ENCODE peak calls at places on chromosomes 16 and 17, in seven cellular contexts. W is Peyer's patch, T is skeletal muscle cell, A is upper lobe of right lung, Q is tibial nerve, M is AG04450, F is ovary. G is an unnamed sample.

GRCh38 chr16:29154676-29155121 is 169.8 kb downstream of the LAT start:
- DNase-seq in Q (no peak), A (no peak), W (no peak), F (no peak), T (no peak), M (peak; percentile 61), G (no peak)

GRCh38 chr16:8863594-8864424 is 5.0 kb downstream of the CARHSP1 start:
- DNase-seq in F (no peak), T (no peak), W (peak; percentile 85), A (no peak), M (no peak), Q (peak; percentile 51), G (no peak)

GRCh38 chr16:51900221-51900780 is 646.6 kb downstream of the TOX3 start:
- DNase-seq in T (no peak), A (no peak), W (no peak), M (no peak), Q (no peak), F (no peak), G (no peak)

GRCh38 chr17:42097691-42098661 is at the start of gene ZNF385C:
- DNase-seq in Q (no peak), F (peak; percentile 36), A (no peak), W (no peak), M (no peak), T (no peak), G (no peak)

GRCh38 chr16:22970191-22970845 is 156.4 kb downstream of the HS3ST2 start:
- DNase-seq in M (no peak), T (no peak), W (no peak), A (no peak), Q (no peak), F (no peak), G (no peak)

GRCh38 chr16:506246-506546 is 21.3 kb upstream of the CAPN15 start:
- DNase-seq in M (no peak), A (no peak), T (no peak), Q (no peak), F (no peak), W (no peak), G (no peak)

GRCh38 chr17:43582426-43582825 is 36.3 kb upstream of the ETV4 start:
- DNase-seq in T (no peak), W (no peak), A (no peak), M (no peak), Q (no peak), F (no peak), G (no peak)

GRCh38 chr16:85168732-85169256 is 56.5 kb upstream of the CIBAR2 start:
- DNase-seq in W (no peak), F (peak; percentile 83), A (no peak), M (no peak), T (no peak), Q (peak; percentile 60), G (no peak)

GRCh38 chr16:23728112-23728477 is 15.1 kb upstream of the ERN2 start:
- DNase-seq in T (no peak), Q (no peak), M (no peak), F (no peak), A (no peak), W (no peak), G (no peak)

GRCh38 chr16:58614860-58615259 is 14.8 kb downstream of the CNOT1 start:
- DNase-seq in T (no peak), F (no peak), M (no peak), A (no peak), Q (no peak), W (no peak), G (no peak)

GRCh38 chr17:63740464-63741181 is 976 bp downstream of the STRADA start:
- DNase-seq in M (no peak), W (no peak), Q (no peak), T (no peak), F (no peak), A (no peak), G (no peak)

GRCh38 chr17:65131946-65132345 is 5.2 kb upstream of the RGS9 start:
- DNase-seq in T (peak; percentile 96), F (no peak), M (peak; percentile 67), A (no peak), Q (no peak), W (no peak), G (no peak)

GRCh38 chr17:40686192-40686591 is 17.4 kb downstream of the KRT24 start:
- DNase-seq in F (no peak), A (no peak), T (no peak), W (no peak), Q (no peak), M (no peak), G (no peak)

GRCh38 chr17:50426814-50427787 is 1.1 kb downstream of the ACSF2 start:
- DNase-seq in W (peak; percentile 62), M (no peak), T (no peak), A (no peak), F (peak; percentile 18), Q (no peak), G (no peak)

GRCh38 chr17:10368561-10368960 is 4.2 kb downstream of the MYH13 start:
- DNase-seq in F (no peak), A (no peak), M (no peak), Q (no peak), W (no peak), T (no peak), G (no peak)

GRCh38 chr16:50747206-50747956 is 5.5 kb downstream of the CYLD start:
- DNase-seq in Q (no peak), F (no peak), M (no peak), A (no peak), T (no peak), W (no peak), G (no peak)

GRCh38 chr16:68309798-68310197 is 948 bp downstream of the SLC7A6OS start:
- DNase-seq in M (no peak), A (no peak), F (no peak), W (no peak), T (no peak), Q (no peak), G (no peak)

GRCh38 chr16:81646561-81646960 is 132.5 kb upstream of the PLCG2 start:
- DNase-seq in Q (no peak), M (peak; percentile 41), T (no peak), A (no peak), W (no peak), F (no peak), G (no peak)

GRCh38 chr16:64250866-64251265 is 871.0 kb downstream of the CDH11 start:
- DNase-seq in Q (no peak), F (no peak), T (no peak), A (no peak), M (no peak), W (no peak), G (no peak)

GRCh38 chr16:56841659-56842058 is 23.3 kb upstream of the SLC12A3 start:
- DNase-seq in A (no peak), T (no peak), Q (no peak), W (no peak), F (no peak), M (no peak), G (no peak)

GRCh38 chr16:27208809-27209208 is 5.5 kb downstream of the KDM8 start:
- DNase-seq in Q (no peak), F (no peak), W (no peak), M (no peak), A (no peak), T (no peak), G (no peak)

GRCh38 chr17:3754458-3755334 is 31.0 kb downstream of the HASPIN start:
- DNase-seq in F (peak; percentile 44), M (no peak), T (no peak), W (peak; percentile 97), A (peak; percentile 95), Q (no peak), G (no peak)

GRCh38 chr17:34252138-34252889 is 2.8 kb upstream of the CCL2 start:
- DNase-seq in F (peak; percentile 89), M (peak; percentile 86), W (peak; percentile 70), Q (peak; percentile 95), T (peak; percentile 78), A (peak; percentile 91), G (no peak)

GRCh38 chr17:58328195-58329034 is at the start of gene TSPOAP1:
- DNase-seq in M (no peak), T (no peak), F (no peak), Q (no peak), A (peak; percentile 70), W (peak; percentile 54), G (no peak)

GRCh38 chr17:1181769-1182137 is 2.0 kb upstream of the ABR start:
- DNase-seq in M (no peak), F (no peak), W (no peak), T (no peak), A (no peak), Q (no peak), G (no peak)
- H3K4me3 ChIP-seq in M (no peak overlapping the region), F (no peak overlapping the region), W (no peak overlapping the region), T (no peak overlapping the region), A (no peak overlapping the region), Q (no peak overlapping the region), G (no peak overlapping the region)

DNA sequence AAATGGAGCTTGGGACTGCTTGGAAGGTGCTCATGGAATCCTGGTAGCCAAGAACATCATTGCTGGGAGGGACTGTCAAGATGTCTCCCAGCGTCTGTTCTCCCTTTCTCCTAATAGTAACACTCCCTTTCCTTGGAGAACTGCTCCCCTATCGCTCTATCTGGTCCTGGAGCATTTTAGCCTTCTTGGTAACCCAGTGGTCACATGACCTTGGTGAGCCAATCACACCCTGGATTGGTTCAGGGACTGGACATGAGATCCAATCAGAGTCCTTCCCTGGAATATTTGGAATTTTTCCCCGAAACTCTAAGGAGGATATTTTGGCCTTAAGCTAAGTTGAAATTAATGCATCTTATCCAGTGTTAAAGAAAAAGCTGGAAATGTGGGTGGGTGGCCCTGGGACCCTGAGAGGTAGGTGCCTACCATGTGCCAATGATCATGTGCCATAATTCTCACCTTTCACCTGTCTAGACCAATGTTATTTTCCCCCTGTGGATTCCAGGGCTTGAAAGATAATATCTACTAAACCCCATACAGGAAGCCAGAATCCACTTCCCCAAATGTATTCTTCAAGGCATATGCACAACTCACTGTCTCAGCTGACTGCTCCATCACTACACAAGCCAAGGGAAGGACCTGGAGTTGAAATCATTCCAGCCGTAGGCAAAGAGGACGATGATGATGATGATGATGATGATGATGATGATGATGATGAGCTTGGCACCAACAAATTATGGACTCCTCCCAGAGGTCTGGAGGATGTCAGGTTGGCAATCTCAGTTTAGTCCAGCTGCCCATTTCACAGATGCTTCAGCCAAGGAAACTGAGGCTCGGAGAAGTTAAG is 193.2 kb downstream of the RAB11FIP4 start:
- DNase-seq in F (no peak), M (no peak), Q (no peak), T (no peak), W (no peak), A (no peak), G (no peak)
- H3K4me3 ChIP-seq in F (no peak overlapping the region), M (no peak overlapping the region), Q (no peak overlapping the region), T (no peak overlapping the region), W (no peak overlapping the region), A (no peak overlapping the region), G (no peak overlapping the region)

DNA sequence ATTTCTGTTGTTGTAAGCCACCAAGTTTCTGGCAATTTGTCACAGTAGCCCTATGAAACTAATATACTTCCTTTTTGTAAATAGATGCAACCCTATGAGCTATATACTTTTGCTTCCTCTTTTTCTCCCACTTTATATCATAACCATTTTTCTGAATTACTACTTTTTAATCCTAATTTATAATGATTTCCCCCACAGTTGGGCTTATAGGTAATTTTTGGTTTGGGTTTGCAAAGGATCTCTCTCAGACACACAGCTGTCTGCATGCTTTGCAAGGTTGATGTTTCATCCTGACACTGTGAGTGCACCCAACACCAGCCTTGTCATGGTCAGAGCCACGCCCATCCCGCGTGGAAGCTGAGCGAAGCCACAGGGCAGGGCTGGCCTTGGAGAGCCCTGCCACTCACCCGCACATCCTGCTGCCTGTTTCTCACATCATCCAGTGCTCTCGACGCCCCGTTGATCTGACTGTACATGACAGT is 5.7 kb downstream of the TRIM25 start:
- DNase-seq in T (no peak), Q (no peak), W (peak; percentile 75), A (peak; percentile 83), M (no peak), F (no peak), G (no peak)
- H3K4me3 ChIP-seq in T (no peak overlapping the region), Q (no peak overlapping the region), W (no peak overlapping the region), A (no peak overlapping the region), M (no peak overlapping the region), F (no peak overlapping the region), G (no peak overlapping the region)

GRCh38 chr16:14070555-14070876 is 603 bp upstream of the MRTFB start:
- DNase-seq in W (no peak), T (no peak), A (no peak), F (no peak), M (no peak), Q (no peak), G (no peak)
- H3K4me3 ChIP-seq in W (peak overlapping the region; percentile 93), T (peak overlapping the region; percentile 64), A (peak overlapping the region; percentile 80), F (peak overlapping the region; percentile 73), M (peak overlapping the region; percentile 81), Q (peak overlapping the region; percentile 78), G (peak overlapping the region; percentile 98)

G was measured in SK-N-MC.